ENCODE peak calls at places on chromosomes 2 and 18, in nine cellular contexts. G is tibial nerve, H is A549, A is neural progenitor cell, D is IMR-90, T is stomach, U is heart right ventricle, K is adrenal gland, W is cardiac fibroblast. S is an unnamed sample.

GRCh38 chr18:56172527-56172926 is 465.9 kb downstream of the TXNL1 start:
- DNase-seq in T (no peak), G (no peak), K (no peak), A (no peak), D (no peak), U (no peak), H (no peak), W (no peak), S (no peak)

GRCh38 chr2:223053431-223054192 is 1.6 kb downstream of the KCNE4 start:
- DNase-seq in G (no peak), H (no peak), T (no peak), D (no peak), A (no peak), U (no peak), K (no peak), W (no peak), S (no peak)

GRCh38 chr18:28080876-28081300 is 96.0 kb downstream of the CDH2 start:
- DNase-seq in G (no peak), W (no peak), K (no peak), U (no peak), H (no peak), D (peak), A (no peak), T (no peak), S (no peak)

GRCh38 chr2:163505281-163505680 is 230.5 kb downstream of the FIGN start:
- DNase-seq in G (no peak), U (no peak), A (no peak), W (no peak), H (no peak), T (no peak), K (no peak), D (no peak), S (no peak)

GRCh38 chr18:77210249-77210648 is 39.4 kb upstream of the GALR1 start:
- DNase-seq in G (no peak), A (no peak), D (no peak), K (no peak), W (no peak), U (no peak), T (no peak), H (no peak), S (no peak)

GRCh38 chr2:65562890-65563289 is 130.5 kb upstream of the SPRED2 start:
- DNase-seq in T (no peak), G (no peak), H (no peak), K (no peak), U (peak), D (no peak), W (no peak), A (no peak), S (no peak)

GRCh38 chr2:129734343-129735034 is 245.0 kb upstream of the RAB6C start:
- DNase-seq in W (no peak), G (no peak), A (no peak), D (no peak), K (no peak), H (no peak), T (no peak), U (no peak), S (no peak)

GRCh38 chr2:165032559-165032958 is 77.2 kb upstream of the SLC38A11 start:
- DNase-seq in H (no peak), W (no peak), U (no peak), K (no peak), T (no peak), A (no peak), D (no peak), G (no peak), S (no peak)

GRCh38 chr18:36402765-36403396 is 105.4 kb downstream of the FHOD3 start:
- DNase-seq in U (peak), H (no peak), T (no peak), K (peak), D (peak), G (peak), W (peak), A (no peak), S (peak)

GRCh38 chr2:54602736-54603322 is 120.6 kb upstream of the EML6 start:
- DNase-seq in D (peak), K (no peak), H (no peak), G (no peak), W (no peak), U (no peak), T (no peak), A (no peak), S (no peak)

GRCh38 chr2:70381821-70382220 is 80.0 kb upstream of the FAM136A start:
- DNase-seq in D (peak), H (no peak), U (no peak), G (no peak), K (no peak), W (peak), A (no peak), T (no peak), S (no peak)

GRCh38 chr2:204386668-204387067 is 158.6 kb upstream of the PARD3B start:
- DNase-seq in K (no peak), U (no peak), W (no peak), T (no peak), D (no peak), A (no peak), H (no peak), G (no peak), S (no peak)

GRCh38 chr2:102049756-102050443 is 58.1 kb downstream of the IL1R2 start:
- DNase-seq in K (peak), T (no peak), U (no peak), H (no peak), A (no peak), W (peak), G (peak), D (no peak), S (no peak)

GRCh38 chr2:105746177-105747080 is 1.7 kb downstream of the NCK2 start:
- DNase-seq in U (peak), T (peak), A (peak), H (no peak), W (no peak), G (peak), D (no peak), K (no peak), S (no peak)

GRCh38 chr2:207635468-207636200 is 10.4 kb upstream of the METTL21A start:
- DNase-seq in D (peak), K (no peak), H (no peak), A (no peak), U (no peak), T (no peak), G (no peak), W (no peak), S (no peak)

GRCh38 chr2:65025453-65026128 is 30.6 kb upstream of the CEP68 start:
- DNase-seq in K (no peak), G (no peak), D (no peak), T (no peak), H (no peak), A (no peak), U (no peak), W (no peak), S (no peak)

GRCh38 chr2:234364718-234365117 is 132.2 kb downstream of the ARL4C start:
- DNase-seq in A (peak), T (no peak), D (no peak), W (no peak), H (no peak), U (no peak), G (no peak), K (no peak), S (no peak)

GRCh38 chr2:105929506-105929905 is 184.8 kb downstream of the NCK2 start:
- DNase-seq in D (no peak), H (no peak), W (peak), U (no peak), K (no peak), T (peak), G (no peak), A (no peak), S (no peak)

GRCh38 chr2:118992740-118993391 is 50.9 kb downstream of the MARCO start:
- DNase-seq in G (no peak), D (no peak), K (peak), U (no peak), A (no peak), W (no peak), T (peak), H (no peak), S (no peak)

GRCh38 chr2:37415128-37415817 is 70.8 kb downstream of the QPCT start:
- DNase-seq in G (no peak), W (peak), A (no peak), D (peak), T (no peak), H (no peak), K (no peak), U (no peak), S (no peak)

GRCh38 chr2:200159366-200159720 is 147.2 kb upstream of the SPATS2L start:
- DNase-seq in G (no peak), W (no peak), A (no peak), T (no peak), D (peak), H (no peak), K (peak), U (no peak), S (no peak)

GRCh38 chr2:161556440-161556839 is 67.8 kb upstream of the SLC4A10 start:
- DNase-seq in G (no peak), D (no peak), A (no peak), K (no peak), U (no peak), H (no peak), W (no peak), T (no peak), S (no peak)

GRCh38 chr2:50726186-50726585 is 305.7 kb downstream of the NRXN1 start:
- DNase-seq in A (no peak), U (no peak), W (no peak), H (no peak), K (no peak), D (no peak), G (no peak), T (no peak), S (no peak)

GRCh38 chr2:5742126-5742525 is 49.9 kb downstream of the SOX11 start:
- DNase-seq in K (no peak), T (no peak), A (no peak), D (no peak), G (no peak), W (no peak), U (no peak), H (no peak), S (no peak)

GRCh38 chr18:3305933-3306332 is 44.0 kb downstream of the MYL12B start:
- DNase-seq in W (peak), U (no peak), G (no peak), A (no peak), H (no peak), T (no peak), K (peak), D (peak), S (no peak)

GRCh38 chr2:164954954-164955701 is at the start of gene SLC38A11:
- DNase-seq in K (peak), W (peak), A (no peak), G (no peak), D (no peak), T (peak), U (peak), H (no peak), S (no peak)

GRCh38 chr2:235396071-235396846 is 97.6 kb upstream of the AGAP1 start:
- DNase-seq in D (no peak), G (no peak), A (no peak), K (no peak), U (no peak), W (no peak), H (no peak), T (no peak), S (no peak)

GRCh38 chr2:31251851-31252250 is 17.9 kb downstream of the EHD3 start:
- DNase-seq in H (no peak), U (no peak), K (no peak), W (no peak), D (no peak), A (no peak), T (no peak), G (no peak), S (no peak)

DNA sequence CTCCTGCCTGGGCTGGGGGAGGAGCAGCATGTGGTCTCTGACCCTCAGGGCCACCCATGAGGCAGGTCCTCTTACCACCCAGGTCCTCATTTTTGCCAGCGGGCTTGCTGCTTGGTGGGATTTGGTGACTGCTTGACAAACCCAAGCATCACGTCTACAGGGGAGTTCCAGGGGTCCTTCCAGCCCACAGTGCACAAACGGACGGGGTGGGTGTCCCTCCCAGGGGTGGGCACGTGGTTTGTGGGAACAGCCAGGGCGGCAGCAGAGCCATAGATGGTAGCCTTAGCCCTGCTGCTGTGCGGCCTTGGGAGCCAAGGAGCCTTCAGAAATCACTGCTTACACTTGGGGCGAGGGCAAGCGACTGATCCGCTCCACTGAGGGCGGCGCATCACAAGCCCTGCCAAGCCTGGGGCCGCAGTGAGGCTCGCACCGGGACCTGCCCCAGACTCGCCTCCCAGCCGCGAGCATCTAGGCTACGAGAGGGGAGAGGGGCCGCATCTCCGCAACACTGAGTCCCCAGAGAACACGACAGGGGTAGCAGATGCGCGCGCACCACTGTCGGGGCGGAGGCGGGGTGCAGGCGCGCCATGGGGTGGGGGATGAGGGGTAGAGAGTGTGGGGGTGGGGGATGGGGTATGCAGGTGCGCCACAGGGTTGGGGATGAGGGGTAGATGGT is 36.9 kb downstream of the SNED1 start:
- DNase-seq in W (no peak), T (no peak), A (peak), G (no peak), H (no peak), D (no peak), U (no peak), K (no peak), S (no peak)
- H3K4me3 ChIP-seq in W (no peak), T (no peak), A (no peak), G (no peak), H (no peak), D (no peak), U (no peak), K (no peak), S (no peak)

GRCh38 chr18:42730272-42730671 is 385.2 kb downstream of the RIT2 start:
- DNase-seq in K (no peak), W (peak), T (no peak), A (no peak), D (no peak), U (no peak), G (no peak), H (no peak), S (no peak)
- TF ChIP-seq CTCF in K (peak), W (peak), T (no peak), A (peak), D (no peak), U (peak), G (peak), H (no peak), S (peak)

DNA sequence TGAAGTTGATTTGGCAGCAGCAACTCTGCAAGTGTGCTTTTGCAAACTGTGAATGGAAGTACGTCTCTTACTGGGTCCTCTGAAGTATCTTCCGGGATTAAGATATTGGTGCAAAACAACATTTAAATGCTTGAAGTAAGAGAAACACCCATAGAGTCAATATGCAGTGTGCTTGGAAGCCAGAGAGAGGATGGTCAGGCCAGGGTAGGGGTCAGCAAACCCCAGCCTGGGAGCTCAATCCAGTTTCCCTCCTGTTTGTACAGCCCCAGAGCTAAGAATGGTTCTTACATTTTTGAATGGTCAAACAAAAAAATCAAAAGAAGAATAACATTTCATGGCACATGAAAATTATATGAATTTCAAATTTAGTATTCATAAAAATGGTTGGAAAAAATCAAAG is 13.5 kb downstream of the CCDC68 start:
- DNase-seq in D (no peak), K (no peak), G (no peak), U (no peak), W (peak), H (no peak), T (no peak), A (no peak), S (no peak)
- H3K4me3 ChIP-seq in D (peak), K (no peak), G (peak), U (peak), W (peak), H (peak), T (peak), A (no peak), S (no peak)

DNA sequence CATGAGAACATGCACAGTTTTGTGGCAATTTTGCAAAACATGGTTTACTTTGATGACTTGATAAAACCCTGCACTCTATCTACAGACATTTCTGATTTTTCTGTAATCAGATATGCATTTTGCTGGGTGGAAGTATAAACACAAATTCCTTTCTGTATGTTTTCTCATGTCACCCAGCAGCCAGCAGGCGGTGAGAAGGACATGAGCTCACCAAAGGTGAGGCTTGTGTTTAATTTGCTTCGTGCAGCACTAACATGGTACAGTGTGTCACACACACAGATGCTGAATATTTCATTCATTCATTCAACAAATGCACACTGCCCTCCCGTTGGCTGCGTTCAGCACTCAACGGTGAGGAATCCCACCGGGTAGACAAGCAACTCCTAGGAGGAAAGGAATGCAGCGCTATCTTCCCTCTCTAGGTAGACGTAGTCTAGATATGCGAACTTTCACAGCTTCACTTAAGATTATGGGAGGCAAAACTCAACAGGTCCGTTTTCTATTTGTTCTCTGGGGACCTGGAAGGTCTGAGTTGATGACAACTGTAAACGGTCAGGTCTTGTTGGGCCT is 85.2 kb downstream of the LONRF2 start:
- DNase-seq in G (no peak), D (peak), H (no peak), A (no peak), K (no peak), W (no peak), U (no peak), T (peak), S (no peak)
- TF ChIP-seq CTCF in G (no peak), D (no peak), H (no peak), A (no peak), K (no peak), W (no peak), U (no peak), T (no peak), S (no peak)

S was measured in AG09309.